ENCODE peak calls at places on chromosomes 12 and 14, in seven cellular contexts. H is right cardiac atrium, Q is mammary epithelial cell, P is kidney epithelial cell, B is IMR-90, G is colonic mucosa, E is GM23248. A is an unnamed sample.

GRCh38 chr12:47736877-47737676 is 11.8 kb upstream of the ENDOU start:
- DNase-seq in Q (no peak), G (peak; percentile 65), P (no peak), H (peak; percentile 98), B (peak; percentile 73), E (peak; percentile 78), A (no peak)

GRCh38 chr14:37590810-37591139 is 4.3 kb downstream of the FOXA1 start:
- DNase-seq in B (no peak), P (no peak), E (no peak), Q (no peak), H (no peak), G (no peak), A (no peak)

GRCh38 chr12:66140726-66141125 is 10.2 kb upstream of the LLPH start:
- DNase-seq in H (no peak), G (no peak), B (no peak), Q (no peak), P (no peak), E (peak; percentile 47), A (no peak)

GRCh38 chr12:93135286-93136239 is 206.5 kb upstream of the EEA1 start:
- DNase-seq in G (no peak), B (peak; percentile 57), E (peak; percentile 27), P (no peak), H (no peak), Q (no peak), A (no peak)

GRCh38 chr14:104515811-104516780 is 63.5 kb upstream of the C14orf180 start:
- DNase-seq in G (no peak), P (no peak), Q (no peak), H (no peak), B (no peak), E (no peak), A (no peak)

GRCh38 chr12:21819678-21820077 is 45.2 kb upstream of the KCNJ8 start:
- DNase-seq in Q (no peak), B (no peak), G (no peak), E (peak; percentile 18), P (no peak), H (no peak), A (no peak)

GRCh38 chr12:100494026-100494425 is 20.4 kb downstream of the NR1H4 start:
- DNase-seq in P (no peak), G (no peak), B (no peak), Q (no peak), E (no peak), H (no peak), A (no peak)

GRCh38 chr14:55794655-55795583 is 214.9 kb downstream of the KTN1 start:
- DNase-seq in G (peak; percentile 51), H (no peak), P (peak; percentile 37), Q (peak; percentile 52), E (peak; percentile 57), B (peak; percentile 33), A (no peak)

GRCh38 chr12:113000433-113000832 is 22.1 kb downstream of the OAS2 start:
- DNase-seq in Q (no peak), H (no peak), E (no peak), B (no peak), G (no peak), P (no peak), A (no peak)

GRCh38 chr14:61517861-61518802 is 177.2 kb upstream of the HIF1A start:
- DNase-seq in B (no peak), P (no peak), H (peak; percentile 47), Q (no peak), G (peak; percentile 75), E (no peak), A (no peak)

GRCh38 chr14:106318700-106319099 is 792.3 kb downstream of the TMEM121 start:
- DNase-seq in P (no peak), Q (no peak), B (no peak), G (no peak), H (peak; percentile 44), E (no peak), A (peak; percentile 49)

GRCh38 chr12:48858043-48858442 is 6.1 kb upstream of the DDX23 start:
- DNase-seq in Q (no peak), H (no peak), G (no peak), E (no peak), B (no peak), P (no peak), A (no peak)

GRCh38 chr12:88946377-88946997 is 366.2 kb upstream of the KITLG start:
- DNase-seq in H (no peak), B (peak; percentile 78), P (no peak), G (no peak), E (peak; percentile 90), Q (peak; percentile 69), A (no peak)

GRCh38 chr14:33352821-33353220 is 414.1 kb downstream of the NPAS3 start:
- DNase-seq in B (no peak), G (no peak), P (no peak), E (no peak), H (no peak), Q (no peak), A (no peak)

GRCh38 chr12:122955151-122955550 is 11.1 kb downstream of the ABCB9 start:
- DNase-seq in E (no peak), P (no peak), G (no peak), B (no peak), H (peak; percentile 13), Q (no peak), A (no peak)

GRCh38 chr14:61229475-61229888 is 51.7 kb downstream of the TMEM30B start:
- DNase-seq in Q (no peak), H (no peak), P (no peak), B (no peak), G (no peak), E (no peak), A (no peak)

GRCh38 chr14:102215071-102215470 is 75.4 kb downstream of the WDR20 start:
- DNase-seq in H (peak; percentile 61), G (no peak), B (peak; percentile 84), P (peak; percentile 14), E (peak; percentile 88), Q (no peak), A (no peak)

GRCh38 chr12:43210437-43211197 is 341.4 kb downstream of the ADAMTS20 start:
- DNase-seq in H (no peak), B (peak; percentile 67), Q (peak; percentile 48), G (no peak), P (no peak), E (peak; percentile 82), A (no peak)

GRCh38 chr14:90626550-90626949 is 189.7 kb downstream of the TTC7B start:
- DNase-seq in H (no peak), G (no peak), P (no peak), E (no peak), Q (no peak), B (no peak), A (no peak)

GRCh38 chr14:36132826-36133225 is 43.7 kb downstream of the PTCSC3 start:
- DNase-seq in P (no peak), H (no peak), B (no peak), E (no peak), G (no peak), Q (no peak), A (no peak)

DNA sequence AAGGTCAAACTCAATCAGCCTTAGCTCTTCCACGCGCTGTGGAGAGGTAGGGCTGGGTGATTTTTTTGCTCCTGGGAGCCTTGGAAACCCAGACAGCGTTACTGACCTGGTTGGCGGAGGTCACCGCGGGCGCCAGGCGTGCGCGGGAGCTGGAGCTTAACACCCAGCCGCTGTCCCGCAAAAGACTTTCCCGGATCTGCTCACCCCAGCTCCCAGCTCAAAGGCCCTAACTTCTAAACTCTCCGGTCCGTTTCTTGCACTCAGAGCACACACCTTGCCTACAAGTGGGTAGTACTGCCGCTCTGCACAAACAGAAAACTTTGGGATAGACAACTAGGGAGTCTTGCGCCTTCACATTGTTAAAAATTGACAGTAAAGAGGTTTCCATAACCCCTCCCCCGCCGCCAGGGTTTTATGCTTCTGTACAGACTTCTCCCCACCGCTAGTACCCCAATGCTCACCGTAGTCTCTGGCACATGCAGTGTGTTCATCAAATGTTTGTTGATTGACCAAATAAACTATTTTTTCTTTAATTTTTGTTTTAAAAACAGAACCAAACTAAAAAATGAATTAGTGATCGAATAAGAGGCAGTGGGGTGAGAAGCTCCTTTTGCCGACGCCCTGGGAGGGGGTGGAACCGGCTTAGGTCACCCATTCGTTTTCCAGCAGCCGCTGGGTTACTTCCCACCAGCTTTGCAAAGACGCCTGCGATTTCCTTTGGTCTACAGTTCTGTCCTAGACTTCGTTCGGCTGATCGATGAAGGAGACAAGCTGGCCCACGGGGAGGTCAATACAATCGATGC is 12.7 kb upstream of the TBX3 start:
- DNase-seq in H (no peak), G (no peak), P (no peak), Q (no peak), B (no peak), E (no peak), A (no peak)
- H3K27me3 ChIP-seq in H (peaks cover 4% of the 10 kb centered on the region), G (peaks cover 85% of the 10 kb centered on the region), P (peaks cover 94% of the 10 kb centered on the region), Q (peaks cover 6% of the 10 kb centered on the region), B (peaks cover 3% of the 10 kb centered on the region), E (peaks cover 5% of the 10 kb centered on the region), A (peaks cover 98% of the 10 kb centered on the region)

DNA sequence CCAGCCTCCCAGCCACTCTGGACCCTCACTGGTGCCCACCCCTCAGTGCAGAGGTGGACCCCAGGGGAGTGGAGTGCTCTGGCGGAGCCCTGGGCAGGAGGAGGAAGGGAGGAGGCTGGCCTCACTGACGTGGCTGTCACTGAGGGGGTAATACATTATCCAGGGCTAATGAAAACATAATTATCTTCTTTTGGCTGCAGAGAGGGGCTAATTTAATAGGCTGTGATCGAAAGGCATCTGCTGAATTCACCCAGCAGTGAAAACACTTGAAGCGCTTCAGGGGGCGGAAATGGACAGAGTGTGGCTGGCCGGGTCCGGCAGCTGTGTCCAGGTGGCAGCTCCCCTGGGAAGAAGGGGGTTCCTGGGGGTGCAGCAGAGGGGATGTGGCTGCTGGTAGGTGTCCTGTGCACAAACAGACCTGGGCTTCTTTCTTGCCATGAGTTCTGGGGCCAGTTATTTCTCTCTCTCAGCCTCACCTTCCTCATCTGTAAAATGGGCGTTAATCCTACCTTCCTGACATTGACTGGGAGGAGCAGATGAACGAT is 3.7 kb upstream of the NOS1 start:
- DNase-seq in P (no peak), G (no peak), Q (no peak), B (no peak), E (no peak), H (no peak), A (no peak)
- H3K27me3 ChIP-seq in P (peaks cover 57% of the 10 kb centered on the region), G (peaks cover 18% of the 10 kb centered on the region), Q (peaks cover 10% of the 10 kb centered on the region), B (no peaks in the 10 kb centered on the region), E (peaks cover 38% of the 10 kb centered on the region), H (no peaks in the 10 kb centered on the region), A (peaks cover 29% of the 10 kb centered on the region)

GRCh38 chr14:99181804-99182520 is 90.0 kb downstream of the BCL11B start:
- DNase-seq in G (no peak), Q (no peak), B (no peak), E (no peak), H (no peak), P (no peak), A (no peak)

GRCh38 chr14:99182548-99183115 is 89.4 kb downstream of the BCL11B start:
- DNase-seq in Q (no peak), H (no peak), B (no peak), P (no peak), E (no peak), G (no peak), A (no peak)

GRCh38 chr14:99179506-99179905 is 92.5 kb downstream of the BCL11B start:
- DNase-seq in H (no peak), E (no peak), B (no peak), G (no peak), Q (no peak), P (no peak), A (no peak)

GRCh38 chr14:99179946-99180345 is 92.1 kb downstream of the BCL11B start:
- DNase-seq in G (no peak), Q (no peak), H (no peak), E (no peak), B (no peak), P (no peak), A (no peak)

GRCh38 chr14:99181246-99181645 is 90.8 kb downstream of the BCL11B start:
- DNase-seq in E (no peak), B (no peak), P (no peak), H (no peak), Q (no peak), G (no peak), A (no peak)
- H3K27me3 ChIP-seq in E (no peaks in the 10 kb centered on the region), B (no peaks in the 10 kb centered on the region), P (no peaks in the 10 kb centered on the region), H (no peaks in the 10 kb centered on the region), Q (no peaks in the 10 kb centered on the region), G (no peaks in the 10 kb centered on the region), A (no peaks in the 10 kb centered on the region)

GRCh38 chr14:77222546-77223225 is 41.1 kb downstream of the TMEM63C start:
- DNase-seq in B (no peak), P (no peak), Q (no peak), H (no peak), E (no peak), G (no peak), A (no peak)
- H3K27me3 ChIP-seq in B (peaks cover 6% of the 10 kb centered on the region), P (peaks cover 14% of the 10 kb centered on the region), Q (no peaks in the 10 kb centered on the region), H (no peaks in the 10 kb centered on the region), E (peaks cover 2% of the 10 kb centered on the region), G (no peaks in the 10 kb centered on the region), A (no peaks in the 10 kb centered on the region)

A was measured in CD4-positive, alpha-beta T cell.